ENCODE peak calls at places on chromosomes 7 and 10, in seven cellular contexts. G, V, F, S, J, W and R are unnamed samples.

GRCh38 chr10:71074176-71074755 is 138.1 kb upstream of the UNC5B start:
- DNase-seq in G (no peak), V (no peak), F (peak; percentile 65), S (no peak), J (no peak), W (no peak), R (no peak)

GRCh38 chr10:132100556-132101349 is 35.0 kb downstream of the JAKMIP3 start:
- DNase-seq in G (no peak), V (no peak), F (no peak), S (no peak), J (no peak), W (peak; percentile 24), R (no peak)

GRCh38 chr7:44103941-44104879 is at the start of gene AEBP1:
- DNase-seq in G (peak; percentile 31), V (no peak), F (no peak), S (no peak), J (peak; percentile 82), W (no peak), R (peak; percentile 77)

GRCh38 chr7:135976312-135977019 is 693 bp downstream of the MTPN start:
- DNase-seq in G (no peak), V (no peak), F (peak; percentile 32), S (peak; percentile 40), J (peak; percentile 17), W (no peak), R (no peak)

GRCh38 chr7:141685285-141686035 is 16.5 kb downstream of the DENND11 start:
- DNase-seq in G (no peak), V (no peak), F (no peak), S (no peak), J (no peak), W (no peak), R (no peak)

GRCh38 chr10:71964669-71965515 is 697 bp downstream of the CHST3 start:
- DNase-seq in G (peak; percentile 76), V (no peak), F (peak; percentile 43), S (peak; percentile 69), J (no peak), W (no peak), R (peak; percentile 94)

GRCh38 chr10:64484931-64485330 is 963.7 kb downstream of the REEP3 start:
- DNase-seq in G (no peak), V (no peak), F (no peak), S (no peak), J (no peak), W (no peak), R (no peak)

GRCh38 chr10:78335691-78336401 is 302.2 kb downstream of the RPS24 start:
- DNase-seq in G (peak; percentile 49), V (no peak), F (no peak), S (no peak), J (no peak), W (no peak), R (peak; percentile 91)

GRCh38 chr7:157870644-157871290 is 534.0 kb downstream of the DNAJB6 start:
- DNase-seq in G (no peak), V (no peak), F (no peak), S (no peak), J (no peak), W (no peak), R (no peak)

GRCh38 chr10:5071411-5072198 is 22.6 kb upstream of the AKR1C3 start:
- DNase-seq in G (peak; percentile 53), V (no peak), F (peak; percentile 74), S (peak; percentile 87), J (no peak), W (peak; percentile 44), R (peak; percentile 26)

GRCh38 chr7:84112771-84113170 is 81.8 kb downstream of the SEMA3A start:
- DNase-seq in G (no peak), V (no peak), F (no peak), S (no peak), J (no peak), W (no peak), R (no peak)

GRCh38 chr7:129055294-129055816 is 444 bp upstream of the TNPO3 start:
- DNase-seq in G (no peak), V (no peak), F (no peak), S (no peak), J (no peak), W (no peak), R (no peak)

GRCh38 chr7:100801833-100802568 is 25.3 kb downstream of the EPHB4 start:
- DNase-seq in G (peak; percentile 91), V (no peak), F (peak; percentile 98), S (peak; percentile 91), J (no peak), W (peak; percentile 54), R (peak; percentile 98)

GRCh38 chr10:5536486-5536885 is 11.7 kb downstream of the CALML3 start:
- DNase-seq in G (no peak), V (no peak), F (no peak), S (no peak), J (no peak), W (no peak), R (no peak)

GRCh38 chr7:20191044-20191867 is 25.9 kb downstream of the MACC1 start:
- DNase-seq in G (no peak), V (no peak), F (no peak), S (no peak), J (no peak), W (no peak), R (no peak)

GRCh38 chr10:97887399-97887798 is 37.8 kb downstream of the GOLGA7B start:
- DNase-seq in G (no peak), V (no peak), F (no peak), S (no peak), J (no peak), W (no peak), R (no peak)

GRCh38 chr7:93945756-93946540 is 24.4 kb downstream of the GNG11 start:
- DNase-seq in G (no peak), V (no peak), F (no peak), S (no peak), J (no peak), W (no peak), R (no peak)

GRCh38 chr10:14736600-14737081 is 38.1 kb downstream of the FAM107B start:
- DNase-seq in G (peak; percentile 21), V (no peak), F (no peak), S (no peak), J (peak; percentile 38), W (no peak), R (peak; percentile 13)
- TF ChIP-seq CTCF in G (no peak), V (no peak), F (no peak), S (no peak), J (no peak), W (no peak), R (no peak)

GRCh38 chr10:114691442-114691941 is 33.4 kb upstream of the ABLIM1 start:
- DNase-seq in G (peak; percentile 65), V (no peak), F (no peak), S (peak; percentile 46), J (no peak), W (no peak), R (peak; percentile 66)

GRCh38 chr10:114694062-114694461 is 36.0 kb upstream of the ABLIM1 start:
- DNase-seq in G (no peak), V (no peak), F (no peak), S (no peak), J (no peak), W (no peak), R (no peak)

GRCh38 chr10:114697061-114697598 is 39.1 kb upstream of the ABLIM1 start:
- DNase-seq in G (peak; percentile 94), V (no peak), F (peak; percentile 78), S (peak; percentile 60), J (no peak), W (peak; percentile 76), R (peak; percentile 49)

GRCh38 chr10:114698271-114699185 is 40.5 kb upstream of the ABLIM1 start:
- DNase-seq in G (peak; percentile 52), V (no peak), F (no peak), S (no peak), J (no peak), W (no peak), R (no peak)

GRCh38 chr10:114694735-114695134 is 36.7 kb upstream of the ABLIM1 start:
- DNase-seq in G (no peak), V (no peak), F (no peak), S (no peak), J (peak; percentile 50), W (no peak), R (peak; percentile 43)
- TF ChIP-seq CTCF in G (peak; percentile 72), V (peak; percentile 52), F (peak; percentile 49), S (peak; percentile 62), J (peak; percentile 57), W (no peak), R (peak; percentile 40)

DNA sequence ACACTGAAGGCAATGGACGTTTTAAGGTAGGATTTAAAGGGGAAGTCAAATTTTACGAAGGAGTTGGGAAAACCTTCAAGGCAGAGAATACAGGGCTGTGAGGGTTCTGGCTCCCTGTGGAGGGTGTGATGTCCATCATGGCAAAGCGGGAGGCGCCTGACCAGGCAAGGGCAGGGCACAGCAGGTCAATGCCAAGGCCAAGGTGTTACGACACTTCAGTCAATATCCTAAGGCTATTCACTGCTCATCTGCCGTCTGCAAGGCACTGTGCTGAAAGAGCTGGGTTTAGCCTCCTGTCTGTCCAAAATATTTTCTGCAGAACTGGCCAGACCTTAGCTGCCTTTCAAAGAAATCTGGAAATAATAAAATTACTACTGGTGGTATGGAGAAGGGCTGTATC is 297.9 kb upstream of the MGMT start:
- DNase-seq in G (no peak), V (no peak), F (no peak), S (no peak), J (no peak), W (no peak), R (no peak)
- TF ChIP-seq CTCF in G (no peak), V (no peak), F (no peak), S (no peak), J (no peak), W (no peak), R (no peak)

GRCh38 chr10:86979296-86979818 is 11.1 kb downstream of the ADIRF start:
- DNase-seq in G (no peak), V (no peak), F (no peak), S (peak; percentile 48), J (no peak), W (no peak), R (no peak)

GRCh38 chr10:86979977-86980448 is 11.7 kb downstream of the ADIRF start:
- DNase-seq in G (no peak), V (no peak), F (no peak), S (no peak), J (no peak), W (no peak), R (peak; percentile 64)

GRCh38 chr10:86972613-86973380 is 4.5 kb downstream of the ADIRF start:
- DNase-seq in G (no peak), V (no peak), F (no peak), S (no peak), J (no peak), W (no peak), R (no peak)

GRCh38 chr10:86974484-86974883 is 6.2 kb downstream of the ADIRF start:
- DNase-seq in G (no peak), V (no peak), F (no peak), S (peak; percentile 38), J (no peak), W (no peak), R (no peak)

DNA sequence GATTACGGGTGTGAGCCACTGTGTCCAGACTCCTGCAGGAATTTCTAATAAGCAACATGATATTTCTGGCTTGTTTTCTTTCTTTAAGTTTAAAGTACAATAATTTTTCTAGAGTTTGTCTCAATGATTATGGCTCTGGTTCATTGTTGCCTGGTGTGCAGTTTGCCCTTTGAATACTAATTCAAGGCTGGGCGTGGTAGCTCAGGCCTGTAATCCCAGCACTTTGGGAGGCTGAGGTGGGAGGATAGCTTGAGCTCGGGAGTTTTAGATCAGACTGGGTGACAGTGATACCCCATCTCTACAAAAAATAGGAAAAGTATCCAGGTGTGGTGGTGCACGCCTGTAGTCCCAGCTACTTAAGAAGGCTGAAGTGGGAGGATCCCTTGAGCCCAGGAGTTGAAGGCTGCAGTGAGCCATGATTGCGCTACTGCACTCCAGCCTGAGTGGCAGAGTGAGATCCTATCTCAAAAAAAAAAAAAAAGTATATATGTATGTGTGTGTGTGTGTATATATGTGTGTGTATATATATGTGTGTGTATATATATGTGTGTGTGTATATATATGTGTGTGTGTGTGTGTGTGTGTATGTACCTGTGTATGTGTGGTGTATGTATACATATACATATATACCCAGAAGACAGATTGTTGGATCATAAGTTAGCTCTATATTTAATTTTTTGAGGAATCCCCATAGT is 8.2 kb downstream of the ADIRF start:
- DNase-seq in G (no peak), V (no peak), F (no peak), S (no peak), J (no peak), W (no peak), R (no peak)
- TF ChIP-seq CTCF in G (no peak), V (no peak), F (no peak), S (no peak), J (no peak), W (no peak), R (no peak)